ENCODE peak calls at places on chromosome 16, in ten cellular contexts. F, R, P, H, S, A, M, Y, Q and V are unnamed samples.

GRCh38 chr16:53043462-53043861 is 9.2 kb downstream of the CHD9NB start:
- DNase-seq in F (no peak), R (no peak), P (no peak), H (peak; percentile 30), S (no peak), A (no peak), M (peak; percentile 10), Y (peak; percentile 34), Q (peak; percentile 53), V (no peak)

GRCh38 chr16:58286280-58286679 is 8.5 kb downstream of the PRSS54 start:
- DNase-seq in F (no peak), R (no peak), P (no peak), H (no peak), S (no peak), A (no peak), M (no peak), Y (no peak), Q (no peak), V (no peak)

GRCh38 chr16:84567446-84567962 is 50.4 kb downstream of the COTL1 start:
- DNase-seq in F (no peak), R (no peak), P (no peak), H (no peak), S (no peak), A (no peak), M (peak; percentile 98), Y (no peak), Q (no peak), V (no peak)

GRCh38 chr16:89076159-89076558 is 17.5 kb upstream of the ACSF3 start:
- DNase-seq in F (no peak), R (no peak), P (no peak), H (no peak), S (no peak), A (no peak), M (no peak), Y (no peak), Q (no peak), V (no peak)

GRCh38 chr16:84451781-84452180 is 52.7 kb downstream of the MEAK7 start:
- DNase-seq in F (no peak), R (no peak), P (no peak), H (no peak), S (no peak), A (no peak), M (no peak), Y (no peak), Q (no peak), V (no peak)

GRCh38 chr16:14050297-14051027 is 20.7 kb upstream of the MRTFB start:
- DNase-seq in F (no peak), R (no peak), P (no peak), H (peak; percentile 96), S (peak; percentile 76), A (no peak), M (peak; percentile 77), Y (no peak), Q (no peak), V (no peak)

GRCh38 chr16:57060323-57061083 is 31.9 kb upstream of the CPNE2 start:
- DNase-seq in F (no peak), R (no peak), P (no peak), H (no peak), S (no peak), A (no peak), M (no peak), Y (no peak), Q (peak; percentile 48), V (no peak)

GRCh38 chr16:66874079-66874775 is 6.1 kb upstream of the PDP2 start:
- DNase-seq in F (no peak), R (no peak), P (peak; percentile 34), H (peak; percentile 16), S (no peak), A (no peak), M (peak; percentile 13), Y (no peak), Q (peak; percentile 72), V (no peak)

GRCh38 chr16:51766739-51767138 is 615.7 kb upstream of the SALL1 start:
- DNase-seq in F (no peak), R (no peak), P (no peak), H (no peak), S (no peak), A (no peak), M (no peak), Y (no peak), Q (no peak), V (no peak)

GRCh38 chr16:54070944-54071343 is 215.6 kb downstream of the IRX3 start:
- DNase-seq in F (no peak), R (no peak), P (no peak), H (no peak), S (no peak), A (no peak), M (no peak), Y (no peak), Q (no peak), V (no peak)

GRCh38 chr16:47375423-47375822 is 85.4 kb downstream of the ITFG1 start:
- DNase-seq in F (no peak), R (no peak), P (no peak), H (no peak), S (no peak), A (no peak), M (no peak), Y (no peak), Q (no peak), V (no peak)

GRCh38 chr16:21302898-21303528 is 24.9 kb upstream of the CRYM start:
- DNase-seq in F (no peak), R (no peak), P (peak; percentile 98), H (no peak), S (peak; percentile 99), A (no peak), M (peak; percentile 9), Y (peak; percentile 40), Q (peak; percentile 48), V (no peak)

GRCh38 chr16:7268182-7268581 is 64.5 kb upstream of the RBFOX1 start:
- DNase-seq in F (no peak), R (no peak), P (peak; percentile 1), H (peak; percentile 62), S (peak; percentile 1), A (no peak), M (peak; percentile 57), Y (no peak), Q (no peak), V (no peak)

GRCh38 chr16:26475579-26475978 is 591.1 kb upstream of the C16orf82 start:
- DNase-seq in F (no peak), R (no peak), P (no peak), H (no peak), S (no peak), A (no peak), M (no peak), Y (no peak), Q (no peak), V (no peak)

GRCh38 chr16:16790597-16790996 is 411.7 kb downstream of the NPIPA7 start:
- DNase-seq in F (no peak), R (no peak), P (no peak), H (no peak), S (no peak), A (no peak), M (no peak), Y (no peak), Q (no peak), V (no peak)

DNA sequence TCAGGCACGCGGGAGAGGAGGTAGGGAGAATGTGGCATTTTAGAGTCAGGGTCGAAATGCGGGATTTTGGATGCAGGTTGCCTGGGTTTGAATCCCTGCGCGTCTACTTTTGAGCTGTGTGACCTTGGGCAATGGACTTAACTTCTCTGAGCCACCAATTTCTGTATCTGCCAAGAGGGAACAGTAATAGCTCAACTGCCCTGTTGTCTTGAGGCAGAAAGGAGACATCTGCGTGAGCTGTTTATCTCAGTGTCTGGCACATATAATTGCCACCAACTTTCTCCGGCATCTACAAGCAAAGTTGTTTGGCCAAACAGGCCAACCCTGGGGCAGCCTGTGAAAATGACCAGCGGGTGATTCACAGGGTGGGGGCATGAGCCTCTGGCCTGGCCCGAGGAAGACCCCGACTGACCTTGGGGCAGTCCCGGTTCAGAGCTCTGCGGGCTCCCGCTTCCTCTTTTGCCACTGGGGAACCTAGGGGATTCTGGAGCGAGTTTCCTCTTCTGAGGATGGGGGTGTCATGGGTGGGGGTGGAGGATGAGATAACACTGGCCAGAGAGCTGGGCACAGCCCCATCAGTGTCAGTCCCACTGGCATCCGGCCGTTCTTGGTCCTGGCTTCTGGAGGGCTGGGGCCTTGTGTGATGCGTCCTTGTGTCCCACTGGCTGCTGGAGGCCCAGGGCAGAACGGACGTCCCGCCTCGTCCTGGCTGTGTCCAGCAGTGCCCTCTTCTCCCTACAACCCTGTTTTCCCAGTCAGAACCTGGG is 1.3 kb downstream of the SNN start:
- DNase-seq in F (no peak), R (peak; percentile 59), P (peak; percentile 46), H (peak; percentile 25), S (no peak), A (no peak), M (peak; percentile 71), Y (peak; percentile 79), Q (peak; percentile 38), V (peak; percentile 63)
- H3K4me3 ChIP-seq in F (peak overlapping the region; percentile 77), R (peak overlapping the region; percentile 74), P (peak overlapping the region; percentile 56), H (peak overlapping the region; percentile 85), S (peak overlapping the region; percentile 70), A (peak overlapping the region; percentile 56), M (peak overlapping the region; percentile 90), Y (peak overlapping the region; percentile 98), Q (peak overlapping the region; percentile 72), V (peak overlapping the region; percentile 77)

DNA sequence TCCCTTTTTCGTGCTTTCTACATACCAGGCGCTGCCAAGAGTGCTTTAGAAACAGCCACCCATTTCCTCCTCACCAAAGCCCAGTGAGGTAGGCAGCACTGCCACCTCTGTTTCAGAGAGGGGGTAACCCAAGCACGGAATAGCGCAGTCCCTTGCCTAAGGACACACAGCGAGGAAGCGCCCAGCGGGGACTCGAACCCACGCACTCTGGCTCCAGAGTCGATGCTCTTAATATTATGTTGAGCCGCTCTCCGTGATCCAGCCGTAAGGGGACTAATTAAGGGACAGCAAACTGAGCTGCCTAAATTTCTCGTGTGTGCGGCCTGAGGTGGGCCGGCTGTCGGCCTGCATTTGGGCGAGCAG is 490 bp downstream of the CES1 start:
- DNase-seq in F (no peak), R (no peak), P (no peak), H (peak; percentile 2), S (no peak), A (no peak), M (no peak), Y (no peak), Q (no peak), V (no peak)
- H3K4me3 ChIP-seq in F (no peak overlapping the region), R (peak overlapping the region; percentile 22), P (no peak overlapping the region), H (no peak overlapping the region), S (no peak overlapping the region), A (no peak overlapping the region), M (no peak overlapping the region), Y (peak overlapping the region; percentile 29), Q (no peak overlapping the region), V (peak overlapping the region; percentile 24)

DNA sequence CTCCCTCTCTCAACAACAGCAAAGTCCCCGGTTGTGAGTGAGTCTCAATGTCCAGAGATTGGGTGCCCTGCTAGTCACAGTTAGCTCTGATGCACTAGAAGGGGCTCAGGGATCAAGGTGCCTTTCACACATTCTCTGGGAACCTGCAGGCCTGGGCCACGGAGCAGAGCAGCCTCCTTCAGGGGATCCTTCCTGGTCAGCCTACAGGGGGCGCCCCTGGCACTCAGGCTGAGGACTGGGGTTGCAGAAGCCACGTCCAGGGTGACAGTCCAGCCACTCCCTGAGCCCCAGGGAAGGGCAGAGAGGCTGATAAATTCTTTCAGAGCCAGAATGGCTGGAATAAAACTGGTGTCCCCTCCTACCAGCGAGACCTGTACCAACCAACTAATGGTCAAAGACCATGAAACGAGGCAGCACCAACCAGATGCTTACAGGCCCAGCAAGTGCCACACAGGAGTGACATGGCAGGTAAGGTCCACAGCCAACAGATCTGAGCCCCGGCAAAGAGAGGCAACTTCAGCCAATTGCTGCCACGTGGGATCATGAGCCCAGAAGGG is 43.5 kb downstream of the ST3GAL2 start:
- DNase-seq in F (no peak), R (peak; percentile 74), P (peak; percentile 43), H (peak; percentile 90), S (peak; percentile 51), A (peak; percentile 21), M (peak; percentile 65), Y (peak; percentile 32), Q (peak; percentile 57), V (peak; percentile 59)
- H3K4me3 ChIP-seq in F (no peak overlapping the region), R (no peak overlapping the region), P (no peak overlapping the region), H (no peak overlapping the region), S (no peak overlapping the region), A (no peak overlapping the region), M (no peak overlapping the region), Y (no peak overlapping the region), Q (no peak overlapping the region), V (no peak overlapping the region)

GRCh38 chr16:49528564-49529150 is 155.1 kb downstream of the C16orf78 start:
- DNase-seq in F (no peak), R (no peak), P (peak; percentile 2), H (no peak), S (no peak), A (no peak), M (no peak), Y (no peak), Q (peak; percentile 12), V (no peak)
- H3K4me3 ChIP-seq in F (peak overlapping the region; percentile 29), R (no peak overlapping the region), P (no peak overlapping the region), H (no peak overlapping the region), S (no peak overlapping the region), A (peak overlapping the region; percentile 52), M (no peak overlapping the region), Y (peak overlapping the region; percentile 28), Q (peak overlapping the region; percentile 11), V (peak overlapping the region; percentile 47)